ENCODE peak calls at places on chromosomes 3 and 15, in ten cellular contexts. A is WTC11, P is amniotic stem cell, Z is head of caudate nucleus, V is ureter, W is posterior cingulate gyrus, X is HEK293T, C is nucleus accumbens, H is T-helper 2 cell, K is aorta. Y is an unnamed sample.

GRCh38 chr15:54345301-54345700 is 367.1 kb downstream of the UNC13C start:
- DNase-seq in A (no peak), P (no peak), Z (no peak), V (no peak), W (no peak), X (no peak), C (no peak), H (no peak), K (no peak), Y (no peak)

GRCh38 chr3:34869696-34870095 is 769.6 kb upstream of the ARPP21 start:
- DNase-seq in A (no peak), P (no peak), Z (no peak), V (no peak), W (no peak), X (no peak), C (no peak), H (no peak), K (no peak), Y (no peak)

GRCh38 chr15:74036271-74037170 is 42.0 kb downstream of the PML start:
- DNase-seq in A (peak), P (no peak), Z (peak), V (no peak), W (peak), X (peak), C (no peak), H (no peak), K (no peak), Y (no peak)

GRCh38 chr15:39213385-39213840 is 367.5 kb upstream of the THBS1 start:
- DNase-seq in A (peak), P (peak), Z (peak), V (peak), W (no peak), X (no peak), C (no peak), H (no peak), K (peak), Y (no peak)

GRCh38 chr3:133633439-133633838 is 28.3 kb downstream of the TOPBP1 start:
- DNase-seq in A (no peak), P (no peak), Z (no peak), V (no peak), W (no peak), X (no peak), C (no peak), H (no peak), K (no peak), Y (no peak)

GRCh38 chr3:8420613-8421012 is 81.0 kb upstream of the LMCD1 start:
- DNase-seq in A (no peak), P (no peak), Z (no peak), V (no peak), W (no peak), X (no peak), C (no peak), H (no peak), K (no peak), Y (no peak)

GRCh38 chr3:60316121-60316783 is 935.0 kb downstream of the FHIT start:
- DNase-seq in A (no peak), P (no peak), Z (no peak), V (no peak), W (no peak), X (no peak), C (no peak), H (no peak), K (no peak), Y (no peak)

GRCh38 chr3:104629038-104629437 is 737.7 kb upstream of the ALCAM start:
- DNase-seq in A (no peak), P (peak), Z (no peak), V (no peak), W (no peak), X (no peak), C (no peak), H (no peak), K (no peak), Y (no peak)

GRCh38 chr15:27821273-27821672 is 277.8 kb downstream of the OCA2 start:
- DNase-seq in A (no peak), P (no peak), Z (no peak), V (no peak), W (no peak), X (no peak), C (no peak), H (no peak), K (no peak), Y (no peak)

GRCh38 chr3:14915636-14916222 is 31.7 kb upstream of the NR2C2 start:
- DNase-seq in A (no peak), P (no peak), Z (no peak), V (peak), W (no peak), X (no peak), C (no peak), H (peak), K (no peak), Y (no peak)

GRCh38 chr15:100191161-100191560 is 150.6 kb downstream of the ADAMTS17 start:
- DNase-seq in A (no peak), P (no peak), Z (no peak), V (no peak), W (no peak), X (no peak), C (no peak), H (no peak), K (no peak), Y (no peak)

GRCh38 chr15:26889298-26889898 is 22.5 kb downstream of the GABRA5 start:
- DNase-seq in A (peak), P (no peak), Z (peak), V (no peak), W (peak), X (no peak), C (no peak), H (peak), K (no peak), Y (peak)

GRCh38 chr3:194129581-194130133 is 6.3 kb upstream of the HES1 start:
- DNase-seq in A (peak), P (no peak), Z (no peak), V (no peak), W (no peak), X (no peak), C (peak), H (no peak), K (no peak), Y (no peak)

GRCh38 chr3:141840737-141841544 is 35.5 kb upstream of the ATP1B3 start:
- DNase-seq in A (no peak), P (no peak), Z (no peak), V (no peak), W (no peak), X (no peak), C (no peak), H (no peak), K (no peak), Y (no peak)

GRCh38 chr15:27454281-27455060 is 483.5 kb downstream of the GABRG3 start:
- DNase-seq in A (no peak), P (no peak), Z (no peak), V (no peak), W (no peak), X (no peak), C (no peak), H (no peak), K (no peak), Y (no peak)

GRCh38 chr3:171792549-171792948 is 17.7 kb downstream of the PLD1 start:
- DNase-seq in A (no peak), P (no peak), Z (no peak), V (no peak), W (no peak), X (no peak), C (no peak), H (no peak), K (no peak), Y (no peak)

GRCh38 chr15:85618956-85619491 is 175.7 kb downstream of the KLHL25 start:
- DNase-seq in A (peak), P (peak), Z (peak), V (peak), W (peak), X (no peak), C (no peak), H (peak), K (peak), Y (peak)

GRCh38 chr3:157204431-157204830 is 44.5 kb upstream of the CCNL1 start:
- DNase-seq in A (no peak), P (peak), Z (no peak), V (no peak), W (no peak), X (no peak), C (no peak), H (no peak), K (no peak), Y (no peak)

GRCh38 chr3:98530676-98531075 is 1.1 kb upstream of the GPR15 start:
- DNase-seq in A (no peak), P (no peak), Z (no peak), V (no peak), W (no peak), X (no peak), C (no peak), H (no peak), K (no peak), Y (no peak)

GRCh38 chr3:149581681-149582349 is 76.0 kb downstream of the WWTR1 start:
- DNase-seq in A (no peak), P (peak), Z (peak), V (no peak), W (peak), X (no peak), C (peak), H (no peak), K (peak), Y (no peak)

GRCh38 chr3:37320276-37320675 is 145.9 kb upstream of the LRRFIP2 start:
- DNase-seq in A (no peak), P (no peak), Z (no peak), V (no peak), W (no peak), X (no peak), C (no peak), H (no peak), K (no peak), Y (no peak)

GRCh38 chr3:117602054-117602644 is 892.6 kb downstream of the TUSC7 start:
- DNase-seq in A (no peak), P (no peak), Z (peak), V (no peak), W (no peak), X (no peak), C (no peak), H (no peak), K (no peak), Y (no peak)

GRCh38 chr3:3125977-3126376 is 763 bp upstream of the TRNT1 start:
- DNase-seq in A (no peak), P (no peak), Z (no peak), V (no peak), W (no peak), X (no peak), C (no peak), H (no peak), K (no peak), Y (no peak)